ENCODE peak calls at places on chromosomes 6 and 20, in ten cellular contexts. C, N, X, A, U, Y, D, E, S and H are unnamed samples.

GRCh38 chr20:45212831-45213230 is 6.0 kb downstream of the SEMG1 start:
- DNase-seq in X (no peak), Y (no peak), E (no peak), N (no peak), A (no peak), C (no peak), S (no peak), U (no peak), D (no peak), H (no peak)

GRCh38 chr20:63718996-63719395 is 11.2 kb downstream of the ZGPAT start:
- DNase-seq in N (no peak), D (no peak), E (no peak), U (no peak), Y (no peak), A (no peak), X (no peak), C (no peak), S (no peak), H (no peak)

GRCh38 chr20:6863798-6864201 is 96.3 kb downstream of the BMP2 start:
- DNase-seq in A (no peak), X (no peak), Y (no peak), C (no peak), N (no peak), D (no peak), E (no peak), S (no peak), U (no peak), H (no peak)

GRCh38 chr20:40493551-40493950 is 195.5 kb downstream of the MAFB start:
- DNase-seq in A (no peak), U (no peak), N (no peak), C (no peak), S (no peak), D (no peak), X (no peak), Y (no peak), E (no peak), H (no peak)

GRCh38 chr6:140977425-140977824 is 1155.3 kb upstream of the GJE1 start:
- DNase-seq in N (no peak), X (no peak), Y (no peak), C (no peak), D (no peak), A (no peak), E (no peak), S (no peak), U (no peak), H (no peak)

GRCh38 chr6:104969108-104969507 is 12.2 kb downstream of the LIN28B start:
- DNase-seq in C (no peak), N (no peak), U (no peak), A (no peak), E (no peak), S (no peak), D (no peak), X (no peak), Y (no peak), H (no peak)

GRCh38 chr6:45310118-45310788 is 17.9 kb upstream of the RUNX2 start:
- DNase-seq in S (no peak), U (no peak), X (no peak), N (no peak), A (no peak), Y (no peak), D (no peak), E (no peak), C (no peak), H (no peak)

GRCh38 chr20:46126440-46127056 is 8.4 kb downstream of the CD40 start:
- DNase-seq in U (no peak), X (no peak), Y (no peak), D (peak), N (no peak), C (no peak), E (no peak), A (no peak), S (no peak), H (no peak)

GRCh38 chr6:48714286-48715049 is 603.5 kb upstream of the PTCHD4 start:
- DNase-seq in E (no peak), D (no peak), Y (no peak), C (no peak), A (no peak), X (no peak), N (no peak), S (no peak), U (no peak), H (no peak)

GRCh38 chr6:31143148-31143547 is 4.3 kb upstream of the PSORS1C2 start:
- DNase-seq in S (no peak), N (peak), Y (peak), X (no peak), D (no peak), A (peak), C (peak), U (no peak), E (no peak), H (peak)

GRCh38 chr6:90894285-90895144 is 307.6 kb upstream of the MAP3K7 start:
- DNase-seq in N (no peak), S (no peak), A (no peak), C (no peak), U (no peak), Y (no peak), X (no peak), E (no peak), D (no peak), H (no peak)
- TF ChIP-seq POLR2A in N (no peak), S (no peak), A (no peak), C (no peak), U (no peak), Y (no peak), X (no peak), E (no peak), D (no peak), H (no peak)

GRCh38 chr6:134642217-134642616 is 307.7 kb downstream of the ALDH8A1 start:
- DNase-seq in A (no peak), Y (no peak), E (no peak), U (no peak), X (no peak), N (no peak), C (no peak), D (no peak), S (no peak), H (no peak)

GRCh38 chr6:134640229-134640628 is 309.7 kb downstream of the ALDH8A1 start:
- DNase-seq in X (no peak), D (no peak), S (no peak), C (no peak), E (no peak), Y (no peak), A (no peak), U (no peak), N (no peak), H (no peak)

GRCh38 chr6:134642819-134643218 is 307.1 kb downstream of the ALDH8A1 start:
- DNase-seq in Y (no peak), A (no peak), N (no peak), C (no peak), D (no peak), S (no peak), X (no peak), E (no peak), U (no peak), H (no peak)

GRCh38 chr6:134637847-134638438 is 312.0 kb downstream of the ALDH8A1 start:
- DNase-seq in Y (no peak), A (no peak), U (no peak), E (no peak), N (no peak), D (no peak), C (no peak), S (no peak), X (no peak), H (no peak)

DNA sequence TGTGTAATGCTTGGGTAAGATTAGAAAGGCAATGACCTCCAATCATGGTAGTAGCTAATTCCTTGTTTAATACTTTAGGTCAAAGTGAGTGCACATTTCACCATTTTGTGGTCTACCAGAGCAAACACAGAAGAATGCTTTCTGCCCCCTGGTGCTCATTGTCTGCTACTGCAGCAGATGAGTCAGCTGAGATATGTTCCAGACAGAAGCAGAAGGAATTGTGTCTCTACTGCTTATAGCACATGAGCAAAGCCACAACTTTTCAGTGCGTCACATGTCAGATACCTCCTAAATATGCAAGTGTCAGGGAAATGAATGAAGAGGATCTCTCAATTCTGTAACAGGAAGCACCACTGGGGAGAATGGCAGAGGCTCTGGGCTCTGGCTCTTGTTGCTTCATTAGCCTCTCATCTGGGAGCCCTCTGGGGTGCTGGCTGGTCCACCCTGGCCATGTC is 308.9 kb downstream of the ALDH8A1 start:
- DNase-seq in U (peak), N (peak), S (peak), C (peak), A (no peak), E (peak), X (peak), D (peak), Y (peak), H (peak)
- TF ChIP-seq POLR2A in U (no peak), N (no peak), S (no peak), C (no peak), A (no peak), E (no peak), X (no peak), D (no peak), Y (peak), H (no peak)

DNA sequence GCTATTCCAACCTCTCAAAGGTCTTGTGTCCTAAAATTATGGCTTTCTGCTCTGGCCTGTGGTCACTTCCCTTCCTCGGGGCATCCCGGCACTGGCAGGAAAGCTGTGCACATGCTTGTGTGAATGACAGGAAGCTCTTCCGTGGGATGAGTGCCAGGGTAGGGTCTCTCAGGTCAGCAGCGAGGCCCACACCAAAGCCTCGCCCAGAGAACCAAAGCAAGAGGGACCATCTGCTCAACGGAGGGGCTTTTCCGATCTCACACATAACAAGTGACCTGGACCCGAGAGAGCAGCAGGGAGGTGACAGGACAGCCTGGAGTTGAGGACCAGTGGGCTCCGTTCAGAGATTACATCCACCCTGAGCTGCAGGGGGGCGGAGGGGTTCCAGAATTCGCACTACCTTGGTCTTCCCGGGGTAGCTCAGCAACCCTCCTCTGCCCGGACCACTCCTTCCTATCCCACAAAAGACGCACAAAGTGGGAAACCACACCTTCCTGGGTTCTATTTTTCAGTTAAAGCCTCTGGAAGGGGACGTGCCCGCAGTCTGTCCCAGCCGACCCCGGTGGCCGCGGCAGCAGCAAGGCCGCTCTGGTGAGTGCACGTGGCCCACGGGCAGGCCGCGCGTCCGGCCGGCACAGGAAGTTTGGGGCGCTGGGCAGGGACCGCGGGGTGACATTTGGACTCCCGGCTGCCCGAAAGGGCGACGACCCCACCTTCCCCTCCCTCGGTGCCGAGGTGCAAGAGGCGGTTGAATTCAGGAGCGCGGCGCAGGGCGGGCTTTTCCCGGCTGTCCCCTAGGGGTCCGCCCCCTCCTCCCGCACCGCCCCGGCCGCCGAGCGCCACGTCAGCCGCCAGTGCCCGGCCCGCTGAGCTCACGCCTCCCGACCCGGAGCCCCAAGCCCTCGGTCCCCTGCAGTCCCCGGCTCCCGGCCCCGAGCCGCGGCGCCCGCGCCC is 988 bp downstream of the TXNDC5 start:
- DNase-seq in N (no peak), E (peak), X (peak), D (peak), A (peak), U (no peak), C (no peak), S (peak), Y (peak), H (peak)
- TF ChIP-seq POLR2A in N (peak), E (no peak), X (peak), D (peak), A (no peak), U (no peak), C (no peak), S (no peak), Y (peak), H (peak)

DNA sequence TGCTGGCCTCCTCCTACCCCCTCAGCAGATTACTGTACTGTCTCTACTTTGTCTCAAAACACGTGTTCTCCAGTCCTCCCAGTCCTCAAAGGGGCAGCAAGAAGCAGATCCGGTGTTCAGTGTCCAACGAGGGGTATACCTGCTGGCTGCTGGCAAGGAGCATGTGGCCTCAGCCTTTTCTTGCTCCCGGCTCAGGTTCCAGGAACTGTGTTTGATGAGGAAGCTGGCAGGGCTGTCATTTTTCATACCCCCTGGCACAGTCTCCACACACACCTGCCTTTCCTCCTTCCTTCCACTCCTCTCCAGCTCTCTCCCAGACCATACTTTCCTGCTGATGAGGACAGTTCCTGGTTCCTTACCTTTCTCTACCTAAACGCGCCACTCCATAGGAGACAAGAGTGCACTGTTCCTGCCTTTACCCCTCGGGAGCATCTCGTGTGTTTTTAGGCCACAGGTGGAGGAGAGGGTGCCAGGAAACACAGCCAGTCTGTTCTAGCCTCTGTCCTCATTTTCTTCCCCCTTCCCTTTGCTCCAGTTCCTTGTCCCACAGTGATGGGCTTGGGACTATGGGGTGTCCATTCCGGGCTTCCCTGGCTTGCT is 77.2 kb downstream of the SSR1 start:
- DNase-seq in D (no peak), Y (peak), C (no peak), X (no peak), E (no peak), S (no peak), A (no peak), N (no peak), U (no peak), H (no peak)
- TF ChIP-seq POLR2A in D (peak), Y (peak), C (no peak), X (no peak), E (no peak), S (no peak), A (no peak), N (peak), U (no peak), H (no peak)

GRCh38 chr20:49278036-49278816 is at the start of gene ZNFX1:
- DNase-seq in X (peak), C (peak), E (peak), A (peak), N (peak), Y (peak), D (peak), U (peak), S (peak), H (peak)

GRCh38 chr20:49275634-49276033 is 2.2 kb downstream of the ZNFX1 start:
- DNase-seq in Y (no peak), S (no peak), N (no peak), X (no peak), D (no peak), C (no peak), U (no peak), A (no peak), E (no peak), H (no peak)

GRCh38 chr20:49277786-49278035 is 146 bp downstream of the ZNFX1 start:
- DNase-seq in X (no peak), C (no peak), S (no peak), N (no peak), A (no peak), Y (no peak), E (no peak), U (no peak), D (no peak), H (no peak)

GRCh38 chr20:49276201-49276894 is 1.5 kb downstream of the ZNFX1 start:
- DNase-seq in D (no peak), N (no peak), U (no peak), X (no peak), S (no peak), C (peak), A (no peak), Y (no peak), E (no peak), H (peak)

DNA sequence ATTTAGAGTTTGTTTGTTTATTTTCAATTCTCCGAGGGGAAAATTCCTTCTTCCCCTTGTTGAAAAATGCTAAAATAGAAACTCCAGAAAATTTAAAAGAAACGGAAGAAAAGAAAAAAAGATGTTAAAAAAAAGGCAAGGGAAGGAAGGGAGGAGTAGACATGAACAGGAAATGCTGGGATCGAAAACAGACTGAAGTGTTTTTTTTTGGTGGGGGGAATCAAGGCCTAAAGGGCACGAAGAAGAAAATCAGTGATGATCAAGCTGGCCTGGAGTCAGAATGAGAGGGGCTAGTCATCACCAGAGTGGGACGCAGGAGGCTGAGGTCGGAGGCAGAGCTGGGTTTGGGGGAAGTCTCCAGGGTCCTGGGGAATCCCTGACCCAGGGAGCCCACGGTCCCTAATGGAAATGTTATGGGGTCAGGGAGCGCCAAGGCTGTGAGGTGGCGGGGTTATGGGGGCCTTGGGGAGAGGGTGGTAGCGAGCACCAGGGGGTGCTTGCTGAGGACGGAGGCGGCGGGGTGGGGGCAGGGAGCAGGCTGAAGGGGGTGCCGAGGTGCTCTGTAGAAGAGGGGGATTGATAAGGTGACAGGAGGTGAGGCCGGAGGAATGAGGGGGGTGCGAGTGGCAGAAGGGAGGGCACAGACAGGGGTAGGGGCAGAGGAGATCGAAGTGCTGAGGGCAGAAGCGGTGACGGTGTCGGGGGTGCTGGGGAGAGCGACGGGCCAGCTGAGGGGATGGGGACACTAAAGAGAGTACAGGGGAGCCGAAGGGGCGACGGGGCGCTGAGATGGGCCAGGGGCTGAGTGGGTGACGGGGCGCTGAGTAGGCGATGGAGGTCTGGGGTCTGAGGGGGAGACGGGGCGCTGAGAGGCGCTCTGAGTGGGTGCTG is 717 bp downstream of the ZNFX1 start:
- DNase-seq in E (peak), N (no peak), D (no peak), Y (peak), A (peak), C (peak), U (peak), X (no peak), S (peak), H (no peak)
- TF ChIP-seq POLR2A in E (no peak), N (no peak), D (no peak), Y (no peak), A (no peak), C (no peak), U (no peak), X (no peak), S (no peak), H (no peak)

GRCh38 chr6:41073203-41073967 is 611 bp downstream of the NFYA start:
- DNase-seq in X (peak), D (peak), Y (peak), S (peak), A (peak), E (peak), U (peak), N (peak), C (peak), H (peak)

GRCh38 chr6:41072836-41073202 is at the start of gene NFYA:
- DNase-seq in N (no peak), X (no peak), E (no peak), U (no peak), A (peak), S (peak), D (no peak), Y (no peak), C (no peak), H (peak)

GRCh38 chr6:41071501-41071922 is 644 bp downstream of the OARD1 start:
- DNase-seq in D (no peak), S (peak), X (peak), C (peak), U (no peak), N (no peak), E (peak), A (peak), Y (peak), H (no peak)

GRCh38 chr6:41073968-41074691 is 1.4 kb downstream of the NFYA start:
- DNase-seq in Y (no peak), C (no peak), N (no peak), D (no peak), X (no peak), U (no peak), E (no peak), S (no peak), A (no peak), H (no peak)

DNA sequence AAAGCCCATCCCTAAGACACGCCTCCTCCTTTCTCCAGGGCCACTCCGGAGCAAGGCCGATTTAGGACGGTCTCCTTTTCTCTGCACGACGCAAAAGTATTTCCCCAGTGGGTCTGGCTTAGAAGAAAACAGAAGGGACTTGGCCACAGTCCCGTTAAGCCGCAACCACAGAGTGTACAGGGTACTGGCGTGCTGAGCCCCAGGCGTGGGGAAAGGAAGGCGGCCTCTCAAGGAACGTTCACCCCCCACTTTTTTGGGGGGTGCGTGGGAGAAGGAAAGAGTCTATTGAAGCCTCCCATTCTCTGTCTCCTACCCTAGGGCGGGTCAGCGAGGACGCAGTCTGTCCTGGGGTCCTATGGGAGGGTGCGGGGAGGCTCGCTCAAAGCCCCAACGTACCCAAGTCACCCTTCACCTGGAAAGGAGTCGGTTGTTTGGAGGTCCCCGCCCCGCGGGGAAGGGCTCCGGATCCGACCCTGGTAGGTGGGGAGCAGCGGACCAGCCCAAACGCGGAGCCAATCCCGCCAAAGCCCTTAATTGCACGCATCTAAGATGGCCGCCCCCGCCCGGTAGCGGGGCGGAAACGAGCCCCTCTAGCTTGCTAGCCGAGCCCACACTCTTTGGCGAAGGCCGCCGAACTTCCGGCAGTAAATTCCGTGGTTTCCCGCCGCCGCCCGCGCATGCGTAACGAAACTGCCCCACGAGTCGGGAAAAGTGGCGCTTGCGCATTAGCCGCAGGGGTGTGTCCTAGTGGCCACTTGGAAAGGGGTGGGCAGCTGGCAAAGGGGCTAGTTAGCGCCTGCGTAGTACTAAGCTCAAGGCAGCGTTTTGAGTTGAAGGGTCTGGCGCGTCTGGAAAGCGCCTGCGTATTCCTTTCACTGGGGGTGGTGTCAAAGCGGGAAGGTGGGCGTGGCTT is at the start of gene OARD1:
- DNase-seq in U (peak), Y (peak), E (peak), N (peak), A (peak), X (peak), S (peak), D (peak), C (peak), H (peak)
- TF ChIP-seq POLR2A in U (no peak), Y (peak), E (no peak), N (peak), A (peak), X (peak), S (peak), D (peak), C (peak), H (peak)